ENCODE peak calls at places on chromosomes 3 and 15, in nine cellular contexts. One of them, this sample, is unnamed.

GRCh38 chr3:113231827-113232253 is 20.5 kb downstream of the BOC start:
- DNase-seq in HAP-1: no peak
- DNase-seq in NCI-H1092: peak; percentile 61
- DNase-seq in Kasumi-1: no peak
- DNase-seq in lung microvascular endothelial cell: peak; percentile 41
- DNase-seq in pons: no peak
- DNase-seq in 8988T: peak; percentile 69
- DNase-seq in HT1080: peak; percentile 100
- DNase-seq in central memory CD4-positive, alpha-beta T cell: no peak
- DNase-seq in this sample: no peak

GRCh38 chr3:16240229-16241023 is 24.3 kb downstream of the DPH3 start:
- DNase-seq in central memory CD4-positive, alpha-beta T cell: no peak
- DNase-seq in HT1080: peak; percentile 70
- DNase-seq in HAP-1: no peak
- DNase-seq in pons: no peak
- DNase-seq in NCI-H1092: no peak
- DNase-seq in lung microvascular endothelial cell: peak; percentile 29
- DNase-seq in Kasumi-1: no peak
- DNase-seq in 8988T: no peak
- DNase-seq in this sample: no peak

GRCh38 chr15:43132830-43133428 is 457 bp upstream of the TMEM62 start:
- DNase-seq in HAP-1: no peak
- DNase-seq in NCI-H1092: no peak
- DNase-seq in 8988T: no peak
- DNase-seq in HT1080: no peak
- DNase-seq in pons: no peak
- DNase-seq in Kasumi-1: no peak
- DNase-seq in lung microvascular endothelial cell: no peak
- DNase-seq in central memory CD4-positive, alpha-beta T cell: no peak
- DNase-seq in this sample: no peak

GRCh38 chr3:9503283-9503682 is 50.3 kb downstream of the LHFPL4 start:
- DNase-seq in NCI-H1092: peak; percentile 28
- DNase-seq in HAP-1: peak; percentile 55
- DNase-seq in pons: peak; percentile 49
- DNase-seq in HT1080: peak; percentile 73
- DNase-seq in Kasumi-1: peak; percentile 56
- DNase-seq in 8988T: peak; percentile 70
- DNase-seq in lung microvascular endothelial cell: peak; percentile 70
- DNase-seq in central memory CD4-positive, alpha-beta T cell: peak; percentile 46
- DNase-seq in this sample: peak; percentile 39

GRCh38 chr15:65259367-65259781 is 27.3 kb downstream of the PARP16 start:
- DNase-seq in HT1080: no peak
- DNase-seq in central memory CD4-positive, alpha-beta T cell: no peak
- DNase-seq in HAP-1: no peak
- DNase-seq in Kasumi-1: no peak
- DNase-seq in NCI-H1092: no peak
- DNase-seq in 8988T: no peak
- DNase-seq in pons: no peak
- DNase-seq in lung microvascular endothelial cell: no peak
- DNase-seq in this sample: no peak

GRCh38 chr3:192795021-192795420 is 67.7 kb upstream of the FGF12 start:
- DNase-seq in HAP-1: no peak
- DNase-seq in central memory CD4-positive, alpha-beta T cell: no peak
- DNase-seq in Kasumi-1: no peak
- DNase-seq in HT1080: no peak
- DNase-seq in lung microvascular endothelial cell: no peak
- DNase-seq in 8988T: no peak
- DNase-seq in NCI-H1092: no peak
- DNase-seq in pons: no peak
- DNase-seq in this sample: no peak

GRCh38 chr3:11734-12133 is 184.8 kb upstream of the CHL1 start:
- DNase-seq in NCI-H1092: no peak
- DNase-seq in 8988T: no peak
- DNase-seq in lung microvascular endothelial cell: no peak
- DNase-seq in HT1080: no peak
- DNase-seq in Kasumi-1: no peak
- DNase-seq in HAP-1: no peak
- DNase-seq in pons: no peak
- DNase-seq in central memory CD4-positive, alpha-beta T cell: no peak
- DNase-seq in this sample: no peak

GRCh38 chr15:70596354-70597055 is 166.9 kb downstream of the UACA start:
- DNase-seq in 8988T: no peak
- DNase-seq in HAP-1: no peak
- DNase-seq in Kasumi-1: no peak
- DNase-seq in HT1080: peak; percentile 85
- DNase-seq in pons: no peak
- DNase-seq in NCI-H1092: no peak
- DNase-seq in central memory CD4-positive, alpha-beta T cell: no peak
- DNase-seq in lung microvascular endothelial cell: peak; percentile 81
- DNase-seq in this sample: no peak

GRCh38 chr3:52245322-52246263 is at the start of gene PPM1M:
- DNase-seq in pons: no peak
- DNase-seq in NCI-H1092: no peak
- DNase-seq in lung microvascular endothelial cell: peak; percentile 57
- DNase-seq in Kasumi-1: no peak
- DNase-seq in HAP-1: peak; percentile 63
- DNase-seq in 8988T: peak; percentile 90
- DNase-seq in HT1080: no peak
- DNase-seq in central memory CD4-positive, alpha-beta T cell: peak; percentile 83
- DNase-seq in this sample: peak; percentile 77

GRCh38 chr3:101333883-101334282 is 13.5 kb upstream of the IMPG2 start:
- DNase-seq in NCI-H1092: no peak
- DNase-seq in 8988T: no peak
- DNase-seq in pons: no peak
- DNase-seq in central memory CD4-positive, alpha-beta T cell: no peak
- DNase-seq in Kasumi-1: no peak
- DNase-seq in lung microvascular endothelial cell: no peak
- DNase-seq in HT1080: no peak
- DNase-seq in HAP-1: no peak
- DNase-seq in this sample: no peak

GRCh38 chr15:39114690-39115378 is 466.0 kb upstream of the THBS1 start:
- DNase-seq in HT1080: no peak
- DNase-seq in pons: no peak
- DNase-seq in NCI-H1092: no peak
- DNase-seq in lung microvascular endothelial cell: no peak
- DNase-seq in HAP-1: no peak
- DNase-seq in 8988T: no peak
- DNase-seq in central memory CD4-positive, alpha-beta T cell: no peak
- DNase-seq in Kasumi-1: no peak
- DNase-seq in this sample: no peak

GRCh38 chr15:37819191-37819590 is 115.2 kb upstream of the TMCO5A start:
- DNase-seq in HAP-1: no peak
- DNase-seq in NCI-H1092: no peak
- DNase-seq in Kasumi-1: no peak
- DNase-seq in central memory CD4-positive, alpha-beta T cell: no peak
- DNase-seq in lung microvascular endothelial cell: no peak
- DNase-seq in HT1080: peak; percentile 25
- DNase-seq in 8988T: no peak
- DNase-seq in pons: no peak
- DNase-seq in this sample: no peak